ENCODE peak calls at places on chromosomes 7 and 10, in seven cellular contexts. R is GM12878, C is HepG2, T is GM12891, V is H1, Z is GM12892, N is SK-N-SH. L is an unnamed sample.

GRCh38 chr10:88545359-88545758 is 37.8 kb downstream of the RNLS start:
- DNase-seq in R (no peak), C (no peak), T (no peak), V (no peak), Z (no peak), N (no peak), L (no peak)

GRCh38 chr7:141551080-141551772 is at the start of gene AGK:
- DNase-seq in R (no peak), C (peak), T (peak), V (peak), Z (peak), N (peak), L (peak)

GRCh38 chr7:155001756-155002410 is 1.0 kb downstream of the PAXIP1 start:
- DNase-seq in R (no peak), C (no peak), T (no peak), V (no peak), Z (peak), N (no peak), L (peak)

GRCh38 chr7:150778738-150779301 is 21.3 kb downstream of the TMEM176B start:
- DNase-seq in R (no peak), C (peak), T (no peak), V (peak), Z (no peak), N (peak), L (peak)

GRCh38 chr10:68176797-68177196 is 55.1 kb downstream of the ATOH7 start:
- DNase-seq in R (no peak), C (no peak), T (no peak), V (no peak), Z (no peak), N (no peak), L (no peak)

GRCh38 chr7:6228363-6228762 is 44.1 kb downstream of the CYTH3 start:
- DNase-seq in R (no peak), C (no peak), T (no peak), V (no peak), Z (no peak), N (peak), L (peak)

GRCh38 chr7:131629203-131629871 is 72.9 kb upstream of the PODXL start:
- DNase-seq in R (no peak), C (no peak), T (no peak), V (no peak), Z (no peak), N (no peak), L (no peak)

GRCh38 chr10:114413398-114413797 is 9.1 kb upstream of the AFAP1L2 start:
- DNase-seq in R (no peak), C (no peak), T (no peak), V (no peak), Z (no peak), N (no peak), L (no peak)

GRCh38 chr7:142866361-142867096 is 11.7 kb downstream of the EPHB6 start:
- DNase-seq in R (no peak), C (peak), T (no peak), V (peak), Z (no peak), N (peak), L (peak)

GRCh38 chr10:97805096-97805879 is 33.5 kb upstream of the SFRP5 start:
- DNase-seq in R (no peak), C (no peak), T (no peak), V (no peak), Z (no peak), N (no peak), L (no peak)

GRCh38 chr10:61975107-61975932 is 73.8 kb downstream of the ARID5B start:
- DNase-seq in R (no peak), C (no peak), T (no peak), V (no peak), Z (no peak), N (no peak), L (peak)

GRCh38 chr10:114491933-114492332 is 87.6 kb upstream of the AFAP1L2 start:
- DNase-seq in R (no peak), C (no peak), T (no peak), V (no peak), Z (no peak), N (no peak), L (no peak)

GRCh38 chr10:69890065-69890831 is 88.5 kb downstream of the COL13A1 start:
- DNase-seq in R (no peak), C (no peak), T (no peak), V (no peak), Z (no peak), N (no peak), L (no peak)

GRCh38 chr7:148503900-148504487 is 86.6 kb upstream of the C7orf33 start:
- DNase-seq in R (no peak), C (no peak), T (no peak), V (no peak), Z (no peak), N (peak), L (peak)

GRCh38 chr10:69106900-69107511 is 17.0 kb upstream of the VPS26A start:
- DNase-seq in R (no peak), C (no peak), T (no peak), V (no peak), Z (no peak), N (no peak), L (no peak)

GRCh38 chr7:44565795-44566559 is 7.7 kb downstream of the DDX56 start:
- DNase-seq in R (no peak), C (no peak), T (no peak), V (no peak), Z (no peak), N (no peak), L (peak)

GRCh38 chr7:2757904-2758672 is 70.1 kb downstream of the AMZ1 start:
- DNase-seq in R (peak), C (peak), T (no peak), V (no peak), Z (no peak), N (peak), L (peak)

GRCh38 chr7:132192809-132193208 is 383.5 kb downstream of the PLXNA4 start:
- DNase-seq in R (no peak), C (no peak), T (no peak), V (no peak), Z (no peak), N (no peak), L (no peak)

GRCh38 chr10:51244739-51245138 is 170.5 kb downstream of the PRKG1 start:
- DNase-seq in R (no peak), C (no peak), T (no peak), V (no peak), Z (no peak), N (no peak), L (no peak)

GRCh38 chr7:44259547-44260457 is 59.0 kb downstream of the YKT6 start:
- DNase-seq in R (no peak), C (peak), T (no peak), V (no peak), Z (no peak), N (no peak), L (no peak)

GRCh38 chr10:110530131-110530831 is 32.6 kb downstream of the DUSP5 start:
- DNase-seq in R (no peak), C (peak), T (no peak), V (peak), Z (no peak), N (peak), L (no peak)

GRCh38 chr7:21960922-21961321 is 15.2 kb upstream of the CDCA7L start:
- DNase-seq in R (no peak), C (no peak), T (no peak), V (no peak), Z (no peak), N (no peak), L (no peak)

GRCh38 chr10:19811517-19811916 is 4.7 kb upstream of the PLXDC2 start:
- DNase-seq in R (no peak), C (peak), T (no peak), V (no peak), Z (no peak), N (peak), L (no peak)

GRCh38 chr10:28291881-28292297 is 11.0 kb downstream of the MPP7 start:
- DNase-seq in R (no peak), C (no peak), T (no peak), V (no peak), Z (no peak), N (no peak), L (peak)

GRCh38 chr7:47481656-47482012 is 100.3 kb downstream of the TNS3 start:
- DNase-seq in R (no peak), C (no peak), T (no peak), V (no peak), Z (no peak), N (no peak), L (no peak)

DNA sequence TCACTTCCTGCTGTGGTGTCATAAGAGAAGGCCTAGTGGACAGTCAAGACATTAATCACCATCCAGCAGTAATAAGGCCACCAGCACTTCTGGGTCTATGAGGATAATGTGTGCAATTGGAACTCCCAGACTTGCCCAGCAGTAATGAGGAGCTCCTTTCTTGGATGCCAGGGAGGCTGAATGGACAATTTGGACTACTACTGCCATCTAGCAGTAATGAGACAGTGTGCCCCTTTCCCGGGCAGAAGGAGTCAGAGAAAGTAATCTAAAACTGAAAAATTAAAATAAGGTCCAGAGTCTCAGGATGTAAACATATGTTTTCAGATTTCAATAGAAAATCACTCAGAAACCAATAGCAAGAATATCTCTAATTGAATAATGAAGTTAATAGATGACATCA is 400.4 kb downstream of the CDC14C start:
- DNase-seq in R (no peak), C (no peak), T (no peak), V (no peak), Z (no peak), N (no peak), L (no peak)
- TF ChIP-seq TAF1 in R (no peak), C (no peak), T (no peak), V (no peak), Z (no peak), N (no peak), L (no peak)

GRCh38 chr7:74199551-74200355 is 10.1 kb upstream of the LAT2 start:
- DNase-seq in R (no peak), C (no peak), T (no peak), V (no peak), Z (no peak), N (no peak), L (no peak)
- TF ChIP-seq TAF1 in R (no peak), C (no peak), T (no peak), V (no peak), Z (no peak), N (no peak), L (no peak)

GRCh38 chr7:80170445-80170844 is 35.8 kb downstream of the GNAI1 start:
- DNase-seq in R (no peak), C (no peak), T (no peak), V (no peak), Z (no peak), N (no peak), L (no peak)
- TF ChIP-seq TAF1 in R (no peak), C (no peak), T (no peak), V (no peak), Z (no peak), N (no peak), L (no peak)

GRCh38 chr7:14767716-14768425 is 134.7 kb downstream of the DGKB start:
- DNase-seq in R (no peak), C (no peak), T (no peak), V (no peak), Z (no peak), N (no peak), L (no peak)
- TF ChIP-seq TAF1 in R (no peak), C (no peak), T (no peak), V (no peak), Z (no peak), N (no peak), L (no peak)

DNA sequence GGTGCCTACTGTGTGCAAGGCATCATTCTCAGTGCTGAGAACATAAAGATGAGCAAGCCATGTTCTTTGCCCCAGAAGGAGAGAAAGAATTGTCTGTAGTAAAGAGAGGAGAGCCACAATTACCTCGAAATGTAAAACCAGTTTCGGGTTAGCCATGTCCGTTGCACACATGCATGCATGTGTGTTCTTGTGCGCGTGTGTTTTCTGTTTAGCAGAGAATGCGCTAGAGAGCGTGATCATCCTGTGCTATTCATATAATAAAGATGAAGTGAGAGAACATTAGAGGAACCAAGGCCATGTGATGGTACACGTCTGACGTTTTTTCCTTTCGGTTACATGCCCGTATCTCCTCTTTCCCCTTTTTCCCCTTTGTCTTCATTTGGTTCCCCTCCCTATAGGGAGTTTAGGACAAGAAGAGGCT is 158.2 kb downstream of the CELF2 start:
- DNase-seq in R (peak), C (no peak), T (no peak), V (no peak), Z (no peak), N (no peak), L (no peak)
- TF ChIP-seq TAF1 in R (peak), C (no peak), T (peak), V (no peak), Z (peak), N (no peak), L (no peak)